ENCODE peak calls at places on chromosomes 1 and 21, in ten cellular contexts. One of them, this sample, is unnamed.

GRCh38 chr1:155010211-155010918 is 7.8 kb downstream of the ZBTB7B start:
- DNase-seq in tibial nerve: no peak
- DNase-seq in OCI-LY7: no peak
- DNase-seq in left ventricle myocardium inferior: no peak
- DNase-seq in GM12864: no peak
- DNase-seq in BE2C: no peak
- DNase-seq in fibroblast of mammary gland: no peak
- DNase-seq in BJ: no peak
- DNase-seq in breast epithelium: no peak
- DNase-seq in spleen: peak
- DNase-seq in this sample: no peak

GRCh38 chr1:188317894-188318293 is 1489.1 kb downstream of the PLA2G4A start:
- DNase-seq in BJ: no peak
- DNase-seq in breast epithelium: no peak
- DNase-seq in tibial nerve: no peak
- DNase-seq in GM12864: no peak
- DNase-seq in OCI-LY7: no peak
- DNase-seq in BE2C: no peak
- DNase-seq in left ventricle myocardium inferior: no peak
- DNase-seq in fibroblast of mammary gland: no peak
- DNase-seq in spleen: no peak
- DNase-seq in this sample: no peak

GRCh38 chr1:14215151-14215550 is 383.3 kb upstream of the KAZN start:
- DNase-seq in left ventricle myocardium inferior: no peak
- DNase-seq in tibial nerve: no peak
- DNase-seq in BE2C: no peak
- DNase-seq in BJ: no peak
- DNase-seq in GM12864: no peak
- DNase-seq in breast epithelium: no peak
- DNase-seq in OCI-LY7: no peak
- DNase-seq in spleen: no peak
- DNase-seq in fibroblast of mammary gland: peak
- DNase-seq in this sample: no peak

GRCh38 chr1:9835758-9836631 is 12.2 kb upstream of the CLSTN1 start:
- DNase-seq in fibroblast of mammary gland: peak
- DNase-seq in GM12864: no peak
- DNase-seq in BE2C: no peak
- DNase-seq in left ventricle myocardium inferior: peak
- DNase-seq in spleen: no peak
- DNase-seq in OCI-LY7: no peak
- DNase-seq in breast epithelium: peak
- DNase-seq in BJ: no peak
- DNase-seq in tibial nerve: no peak
- DNase-seq in this sample: no peak

GRCh38 chr1:231139659-231140650 is 21.9 kb upstream of the TRIM67 start:
- DNase-seq in left ventricle myocardium inferior: no peak
- DNase-seq in OCI-LY7: no peak
- DNase-seq in breast epithelium: peak
- DNase-seq in BE2C: no peak
- DNase-seq in tibial nerve: no peak
- DNase-seq in GM12864: no peak
- DNase-seq in spleen: no peak
- DNase-seq in fibroblast of mammary gland: peak
- DNase-seq in BJ: peak
- DNase-seq in this sample: no peak

GRCh38 chr21:41630249-41630648 is 122.3 kb upstream of the TMPRSS2 start:
- DNase-seq in tibial nerve: no peak
- DNase-seq in fibroblast of mammary gland: peak
- DNase-seq in breast epithelium: no peak
- DNase-seq in spleen: no peak
- DNase-seq in OCI-LY7: no peak
- DNase-seq in left ventricle myocardium inferior: no peak
- DNase-seq in BJ: peak
- DNase-seq in BE2C: no peak
- DNase-seq in GM12864: no peak
- DNase-seq in this sample: no peak

GRCh38 chr1:240701412-240701811 is 89.5 kb upstream of the GREM2 start:
- DNase-seq in BJ: peak
- DNase-seq in GM12864: no peak
- DNase-seq in tibial nerve: no peak
- DNase-seq in fibroblast of mammary gland: peak
- DNase-seq in left ventricle myocardium inferior: no peak
- DNase-seq in BE2C: no peak
- DNase-seq in breast epithelium: no peak
- DNase-seq in spleen: no peak
- DNase-seq in OCI-LY7: no peak
- DNase-seq in this sample: no peak

GRCh38 chr1:198497326-198498220 is 42.9 kb downstream of the ATP6V1G3 start:
- DNase-seq in tibial nerve: no peak
- DNase-seq in left ventricle myocardium inferior: no peak
- DNase-seq in breast epithelium: no peak
- DNase-seq in OCI-LY7: peak
- DNase-seq in spleen: peak
- DNase-seq in GM12864: peak
- DNase-seq in BE2C: no peak
- DNase-seq in fibroblast of mammary gland: peak
- DNase-seq in BJ: no peak
- DNase-seq in this sample: no peak

GRCh38 chr1:11198851-11199628 is 9.9 kb downstream of the ANGPTL7 start:
- DNase-seq in tibial nerve: no peak
- DNase-seq in fibroblast of mammary gland: no peak
- DNase-seq in left ventricle myocardium inferior: no peak
- DNase-seq in BE2C: no peak
- DNase-seq in breast epithelium: no peak
- DNase-seq in spleen: no peak
- DNase-seq in OCI-LY7: no peak
- DNase-seq in GM12864: no peak
- DNase-seq in BJ: no peak
- DNase-seq in this sample: no peak

GRCh38 chr1:37606481-37607263 is 10.9 kb upstream of the GNL2 start:
- DNase-seq in tibial nerve: no peak
- DNase-seq in OCI-LY7: no peak
- DNase-seq in GM12864: no peak
- DNase-seq in spleen: no peak
- DNase-seq in breast epithelium: no peak
- DNase-seq in BJ: no peak
- DNase-seq in BE2C: no peak
- DNase-seq in left ventricle myocardium inferior: no peak
- DNase-seq in fibroblast of mammary gland: peak
- DNase-seq in this sample: no peak

GRCh38 chr1:68459796-68460195 is 10.0 kb upstream of the RPE65 start:
- DNase-seq in breast epithelium: no peak
- DNase-seq in BE2C: no peak
- DNase-seq in OCI-LY7: no peak
- DNase-seq in spleen: no peak
- DNase-seq in BJ: no peak
- DNase-seq in GM12864: no peak
- DNase-seq in tibial nerve: no peak
- DNase-seq in fibroblast of mammary gland: peak
- DNase-seq in left ventricle myocardium inferior: no peak
- DNase-seq in this sample: no peak

GRCh38 chr1:201537966-201538617 is 835 bp upstream of the NAV1 start:
- DNase-seq in BJ: no peak
- DNase-seq in OCI-LY7: no peak
- DNase-seq in GM12864: no peak
- DNase-seq in left ventricle myocardium inferior: no peak
- DNase-seq in spleen: no peak
- DNase-seq in BE2C: no peak
- DNase-seq in tibial nerve: no peak
- DNase-seq in breast epithelium: no peak
- DNase-seq in fibroblast of mammary gland: peak
- DNase-seq in this sample: no peak

GRCh38 chr1:44780583-44781121 is 5.3 kb downstream of the RPS8 start:
- DNase-seq in spleen: peak
- DNase-seq in BE2C: no peak
- DNase-seq in GM12864: no peak
- DNase-seq in left ventricle myocardium inferior: no peak
- DNase-seq in fibroblast of mammary gland: no peak
- DNase-seq in OCI-LY7: no peak
- DNase-seq in BJ: no peak
- DNase-seq in breast epithelium: no peak
- DNase-seq in tibial nerve: no peak
- DNase-seq in this sample: no peak

GRCh38 chr1:147072371-147073061 is 99.8 kb downstream of the PRKAB2 start:
- DNase-seq in OCI-LY7: no peak
- DNase-seq in left ventricle myocardium inferior: no peak
- DNase-seq in breast epithelium: no peak
- DNase-seq in GM12864: no peak
- DNase-seq in BJ: no peak
- DNase-seq in fibroblast of mammary gland: no peak
- DNase-seq in tibial nerve: no peak
- DNase-seq in spleen: no peak
- DNase-seq in BE2C: no peak
- DNase-seq in this sample: no peak

GRCh38 chr1:94982403-94982802 is 55.5 kb upstream of the CNN3 start:
- DNase-seq in BE2C: no peak
- DNase-seq in tibial nerve: no peak
- DNase-seq in fibroblast of mammary gland: no peak
- DNase-seq in spleen: no peak
- DNase-seq in GM12864: no peak
- DNase-seq in BJ: no peak
- DNase-seq in breast epithelium: no peak
- DNase-seq in left ventricle myocardium inferior: no peak
- DNase-seq in OCI-LY7: no peak
- DNase-seq in this sample: no peak

GRCh38 chr1:98078586-98078985 is 157.8 kb upstream of the DPYD start:
- DNase-seq in tibial nerve: no peak
- DNase-seq in spleen: no peak
- DNase-seq in GM12864: no peak
- DNase-seq in BE2C: no peak
- DNase-seq in OCI-LY7: no peak
- DNase-seq in BJ: no peak
- DNase-seq in breast epithelium: no peak
- DNase-seq in left ventricle myocardium inferior: no peak
- DNase-seq in fibroblast of mammary gland: peak
- DNase-seq in this sample: no peak

GRCh38 chr1:203638076-203638475 is 11.4 kb downstream of the ATP2B4 start:
- DNase-seq in BJ: no peak
- DNase-seq in breast epithelium: peak
- DNase-seq in GM12864: no peak
- DNase-seq in left ventricle myocardium inferior: no peak
- DNase-seq in OCI-LY7: no peak
- DNase-seq in BE2C: no peak
- DNase-seq in spleen: no peak
- DNase-seq in tibial nerve: no peak
- DNase-seq in fibroblast of mammary gland: no peak
- DNase-seq in this sample: no peak

GRCh38 chr21:26170471-26171309 is at the start of gene APP:
- DNase-seq in fibroblast of mammary gland: peak
- DNase-seq in spleen: peak
- DNase-seq in BJ: no peak
- DNase-seq in breast epithelium: peak
- DNase-seq in left ventricle myocardium inferior: peak
- DNase-seq in tibial nerve: peak
- DNase-seq in GM12864: no peak
- DNase-seq in BE2C: peak
- DNase-seq in OCI-LY7: no peak
- DNase-seq in this sample: peak

GRCh38 chr1:102174259-102174863 is 177.6 kb upstream of the OLFM3 start:
- DNase-seq in GM12864: no peak
- DNase-seq in tibial nerve: no peak
- DNase-seq in fibroblast of mammary gland: no peak
- DNase-seq in breast epithelium: no peak
- DNase-seq in OCI-LY7: peak
- DNase-seq in left ventricle myocardium inferior: no peak
- DNase-seq in spleen: no peak
- DNase-seq in BE2C: peak
- DNase-seq in BJ: no peak
- DNase-seq in this sample: no peak

GRCh38 chr1:179128520-179128919 is 46.6 kb downstream of the TOR3A start:
- DNase-seq in left ventricle myocardium inferior: no peak
- DNase-seq in BE2C: no peak
- DNase-seq in fibroblast of mammary gland: no peak
- DNase-seq in GM12864: no peak
- DNase-seq in tibial nerve: no peak
- DNase-seq in breast epithelium: no peak
- DNase-seq in OCI-LY7: no peak
- DNase-seq in BJ: no peak
- DNase-seq in spleen: no peak
- DNase-seq in this sample: no peak

GRCh38 chr21:21137986-21138385 is 139.8 kb downstream of the NCAM2 start:
- DNase-seq in GM12864: no peak
- DNase-seq in BJ: no peak
- DNase-seq in breast epithelium: no peak
- DNase-seq in BE2C: no peak
- DNase-seq in tibial nerve: no peak
- DNase-seq in left ventricle myocardium inferior: no peak
- DNase-seq in fibroblast of mammary gland: peak
- DNase-seq in spleen: no peak
- DNase-seq in OCI-LY7: no peak
- DNase-seq in this sample: no peak
- TF ChIP-seq CTCF in GM12864: no peak
- TF ChIP-seq CTCF in BJ: no peak
- TF ChIP-seq CTCF in breast epithelium: no peak
- TF ChIP-seq CTCF in BE2C: no peak
- TF ChIP-seq CTCF in tibial nerve: no peak
- TF ChIP-seq CTCF in left ventricle myocardium inferior: no peak
- TF ChIP-seq CTCF in fibroblast of mammary gland: no peak
- TF ChIP-seq CTCF in spleen: no peak
- TF ChIP-seq CTCF in OCI-LY7: no peak
- TF ChIP-seq CTCF in this sample: no peak

GRCh38 chr1:23210351-23210785 is 6.9 kb downstream of the HTR1D start:
- DNase-seq in GM12864: no peak
- DNase-seq in OCI-LY7: peak
- DNase-seq in BE2C: no peak
- DNase-seq in BJ: no peak
- DNase-seq in breast epithelium: no peak
- DNase-seq in fibroblast of mammary gland: no peak
- DNase-seq in left ventricle myocardium inferior: no peak
- DNase-seq in tibial nerve: no peak
- DNase-seq in spleen: no peak
- DNase-seq in this sample: no peak
- TF ChIP-seq CTCF in GM12864: peak
- TF ChIP-seq CTCF in OCI-LY7: peak
- TF ChIP-seq CTCF in BE2C: peak
- TF ChIP-seq CTCF in BJ: no peak
- TF ChIP-seq CTCF in breast epithelium: no peak
- TF ChIP-seq CTCF in fibroblast of mammary gland: no peak
- TF ChIP-seq CTCF in left ventricle myocardium inferior: no peak
- TF ChIP-seq CTCF in tibial nerve: no peak
- TF ChIP-seq CTCF in spleen: no peak
- TF ChIP-seq CTCF in this sample: no peak

GRCh38 chr1:62746809-62747138 is 37.2 kb upstream of the ATG4C start:
- DNase-seq in spleen: no peak
- DNase-seq in tibial nerve: no peak
- DNase-seq in left ventricle myocardium inferior: no peak
- DNase-seq in fibroblast of mammary gland: no peak
- DNase-seq in breast epithelium: no peak
- DNase-seq in BE2C: no peak
- DNase-seq in BJ: no peak
- DNase-seq in OCI-LY7: no peak
- DNase-seq in GM12864: no peak
- DNase-seq in this sample: no peak
- TF ChIP-seq CTCF in spleen: no peak
- TF ChIP-seq CTCF in tibial nerve: no peak
- TF ChIP-seq CTCF in left ventricle myocardium inferior: no peak
- TF ChIP-seq CTCF in fibroblast of mammary gland: no peak
- TF ChIP-seq CTCF in breast epithelium: no peak
- TF ChIP-seq CTCF in BE2C: no peak
- TF ChIP-seq CTCF in BJ: no peak
- TF ChIP-seq CTCF in OCI-LY7: peak
- TF ChIP-seq CTCF in GM12864: no peak
- TF ChIP-seq CTCF in this sample: no peak

GRCh38 chr1:196312739-196313138 is 295.5 kb downstream of the KCNT2 start:
- DNase-seq in breast epithelium: no peak
- DNase-seq in spleen: no peak
- DNase-seq in left ventricle myocardium inferior: no peak
- DNase-seq in fibroblast of mammary gland: no peak
- DNase-seq in BJ: no peak
- DNase-seq in BE2C: no peak
- DNase-seq in GM12864: no peak
- DNase-seq in tibial nerve: no peak
- DNase-seq in OCI-LY7: no peak
- DNase-seq in this sample: no peak

GRCh38 chr1:196317535-196318522 is 290.4 kb downstream of the KCNT2 start:
- DNase-seq in fibroblast of mammary gland: peak
- DNase-seq in tibial nerve: peak
- DNase-seq in OCI-LY7: peak
- DNase-seq in spleen: no peak
- DNase-seq in GM12864: no peak
- DNase-seq in left ventricle myocardium inferior: no peak
- DNase-seq in BE2C: peak
- DNase-seq in BJ: no peak
- DNase-seq in breast epithelium: no peak
- DNase-seq in this sample: no peak
- TF ChIP-seq CTCF in fibroblast of mammary gland: peak
- TF ChIP-seq CTCF in tibial nerve: peak
- TF ChIP-seq CTCF in OCI-LY7: peak
- TF ChIP-seq CTCF in spleen: no peak
- TF ChIP-seq CTCF in GM12864: peak
- TF ChIP-seq CTCF in left ventricle myocardium inferior: peak
- TF ChIP-seq CTCF in BE2C: peak
- TF ChIP-seq CTCF in BJ: peak
- TF ChIP-seq CTCF in breast epithelium: peak
- TF ChIP-seq CTCF in this sample: no peak

This sample was measured in activated B cell treated with CpG ODN at 0.5 μM for 24 hours.